ENCODE peak calls at places on chromosome 10, in seven cellular contexts. One of them, this sample, is unnamed. For H3K4me1 and H3K27me3, the result is how much of the 10 kb centered on the place peaks cover.

GRCh38 chr10:72065439-72066025 is 22.8 kb downstream of the SPOCK2 start:
- DNase-seq in breast epithelium: no peak
- DNase-seq in transverse colon: no peak
- DNase-seq in naive thymus-derived CD4-positive, alpha-beta T cell: no peak
- DNase-seq in PC-9: no peak
- DNase-seq in adrenal gland: peak
- DNase-seq in fibroblast of lung: no peak
- DNase-seq in this sample: no peak

GRCh38 chr10:58647770-58648169 is 135.1 kb downstream of the BICC1 start:
- DNase-seq in breast epithelium: no peak
- DNase-seq in transverse colon: no peak
- DNase-seq in naive thymus-derived CD4-positive, alpha-beta T cell: no peak
- DNase-seq in PC-9: no peak
- DNase-seq in adrenal gland: no peak
- DNase-seq in fibroblast of lung: no peak
- DNase-seq in this sample: no peak

GRCh38 chr10:84565881-84566280 is 237.5 kb downstream of the CCSER2 start:
- DNase-seq in breast epithelium: no peak
- DNase-seq in transverse colon: no peak
- DNase-seq in naive thymus-derived CD4-positive, alpha-beta T cell: no peak
- DNase-seq in PC-9: no peak
- DNase-seq in adrenal gland: no peak
- DNase-seq in fibroblast of lung: no peak
- DNase-seq in this sample: no peak

GRCh38 chr10:71128311-71129010 is 83.9 kb upstream of the UNC5B start:
- DNase-seq in breast epithelium: no peak
- DNase-seq in transverse colon: no peak
- DNase-seq in naive thymus-derived CD4-positive, alpha-beta T cell: no peak
- DNase-seq in PC-9: peak
- DNase-seq in adrenal gland: no peak
- DNase-seq in fibroblast of lung: no peak
- DNase-seq in this sample: no peak

GRCh38 chr10:17216217-17216900 is 11.7 kb upstream of the VIM start:
- DNase-seq in breast epithelium: no peak
- DNase-seq in transverse colon: no peak
- DNase-seq in naive thymus-derived CD4-positive, alpha-beta T cell: no peak
- DNase-seq in PC-9: peak
- DNase-seq in adrenal gland: no peak
- DNase-seq in fibroblast of lung: peak
- DNase-seq in this sample: peak

GRCh38 chr10:76946268-76946667 is 691.3 kb downstream of the KCNMA1 start:
- DNase-seq in breast epithelium: no peak
- DNase-seq in transverse colon: no peak
- DNase-seq in naive thymus-derived CD4-positive, alpha-beta T cell: no peak
- DNase-seq in PC-9: no peak
- DNase-seq in adrenal gland: no peak
- DNase-seq in fibroblast of lung: peak
- DNase-seq in this sample: no peak

GRCh38 chr10:58951750-58952149 is 224.7 kb upstream of the PHYHIPL start:
- DNase-seq in breast epithelium: no peak
- DNase-seq in transverse colon: no peak
- DNase-seq in naive thymus-derived CD4-positive, alpha-beta T cell: no peak
- DNase-seq in PC-9: no peak
- DNase-seq in adrenal gland: no peak
- DNase-seq in fibroblast of lung: no peak
- DNase-seq in this sample: no peak

GRCh38 chr10:108450280-108450679 is 1285.8 kb upstream of the SORCS1 start:
- DNase-seq in breast epithelium: no peak
- DNase-seq in transverse colon: no peak
- DNase-seq in naive thymus-derived CD4-positive, alpha-beta T cell: no peak
- DNase-seq in PC-9: no peak
- DNase-seq in adrenal gland: no peak
- DNase-seq in fibroblast of lung: no peak
- DNase-seq in this sample: no peak

GRCh38 chr10:70843776-70844489 is 28.2 kb downstream of the SGPL1 start:
- DNase-seq in breast epithelium: no peak
- DNase-seq in transverse colon: no peak
- DNase-seq in naive thymus-derived CD4-positive, alpha-beta T cell: no peak
- DNase-seq in PC-9: no peak
- DNase-seq in adrenal gland: no peak
- DNase-seq in fibroblast of lung: no peak
- DNase-seq in this sample: no peak

GRCh38 chr10:27746364-27747095 is 911 bp upstream of the MKX start:
- DNase-seq in breast epithelium: no peak
- DNase-seq in transverse colon: no peak
- DNase-seq in naive thymus-derived CD4-positive, alpha-beta T cell: no peak
- DNase-seq in PC-9: no peak
- DNase-seq in adrenal gland: no peak
- DNase-seq in fibroblast of lung: no peak
- DNase-seq in this sample: no peak

GRCh38 chr10:100727808-100728207 is 17.6 kb upstream of the PAX2 start:
- DNase-seq in breast epithelium: no peak
- DNase-seq in transverse colon: no peak
- DNase-seq in naive thymus-derived CD4-positive, alpha-beta T cell: no peak
- DNase-seq in PC-9: no peak
- DNase-seq in adrenal gland: no peak
- DNase-seq in fibroblast of lung: no peak
- DNase-seq in this sample: no peak

GRCh38 chr10:18319628-18320027 is 179.4 kb downstream of the CACNB2 start:
- DNase-seq in breast epithelium: no peak
- DNase-seq in transverse colon: no peak
- DNase-seq in naive thymus-derived CD4-positive, alpha-beta T cell: no peak
- DNase-seq in PC-9: no peak
- DNase-seq in adrenal gland: no peak
- DNase-seq in fibroblast of lung: no peak
- DNase-seq in this sample: no peak

GRCh38 chr10:118832242-118832651 is 77.5 kb upstream of the CACUL1 start:
- DNase-seq in breast epithelium: peak
- DNase-seq in transverse colon: peak
- DNase-seq in naive thymus-derived CD4-positive, alpha-beta T cell: no peak
- DNase-seq in PC-9: no peak
- DNase-seq in adrenal gland: peak
- DNase-seq in fibroblast of lung: peak
- DNase-seq in this sample: no peak

GRCh38 chr10:123346581-123346980 is 192.4 kb downstream of the BUB3 start:
- DNase-seq in breast epithelium: no peak
- DNase-seq in transverse colon: no peak
- DNase-seq in naive thymus-derived CD4-positive, alpha-beta T cell: no peak
- DNase-seq in PC-9: no peak
- DNase-seq in adrenal gland: no peak
- DNase-seq in fibroblast of lung: no peak
- DNase-seq in this sample: no peak

GRCh38 chr10:17409170-17409733 is 45.1 kb downstream of the ST8SIA6 start:
- DNase-seq in breast epithelium: no peak
- DNase-seq in transverse colon: no peak
- DNase-seq in naive thymus-derived CD4-positive, alpha-beta T cell: peak
- DNase-seq in PC-9: peak
- DNase-seq in adrenal gland: no peak
- DNase-seq in fibroblast of lung: peak
- DNase-seq in this sample: peak

GRCh38 chr10:98424308-98425254 is 9.6 kb upstream of the PYROXD2 start:
- DNase-seq in breast epithelium: no peak
- DNase-seq in transverse colon: no peak
- DNase-seq in naive thymus-derived CD4-positive, alpha-beta T cell: no peak
- DNase-seq in PC-9: no peak
- DNase-seq in adrenal gland: no peak
- DNase-seq in fibroblast of lung: no peak
- DNase-seq in this sample: no peak

GRCh38 chr10:69239816-69240434 is 19.8 kb downstream of the HKDC1 start:
- DNase-seq in breast epithelium: peak
- DNase-seq in transverse colon: no peak
- DNase-seq in naive thymus-derived CD4-positive, alpha-beta T cell: no peak
- DNase-seq in PC-9: no peak
- DNase-seq in adrenal gland: no peak
- DNase-seq in fibroblast of lung: peak
- DNase-seq in this sample: no peak

GRCh38 chr10:124172241-124172661 is 78.9 kb upstream of the CHST15 start:
- DNase-seq in breast epithelium: no peak
- DNase-seq in transverse colon: no peak
- DNase-seq in naive thymus-derived CD4-positive, alpha-beta T cell: no peak
- DNase-seq in PC-9: no peak
- DNase-seq in adrenal gland: no peak
- DNase-seq in fibroblast of lung: peak
- DNase-seq in this sample: no peak

GRCh38 chr10:76282122-76283030 is 851.0 kb downstream of the LRMDA start:
- DNase-seq in breast epithelium: no peak
- DNase-seq in transverse colon: no peak
- DNase-seq in naive thymus-derived CD4-positive, alpha-beta T cell: no peak
- DNase-seq in PC-9: no peak
- DNase-seq in adrenal gland: no peak
- DNase-seq in fibroblast of lung: peak
- DNase-seq in this sample: no peak

GRCh38 chr10:22681783-22682183 is 32.6 kb downstream of the PIP4K2A start:
- DNase-seq in breast epithelium: no peak
- DNase-seq in transverse colon: no peak
- DNase-seq in naive thymus-derived CD4-positive, alpha-beta T cell: no peak
- DNase-seq in PC-9: peak
- DNase-seq in adrenal gland: no peak
- DNase-seq in fibroblast of lung: peak
- DNase-seq in this sample: peak

GRCh38 chr10:103921248-103921647 is 3.3 kb upstream of the STN1 start:
- DNase-seq in breast epithelium: no peak
- DNase-seq in transverse colon: no peak
- DNase-seq in naive thymus-derived CD4-positive, alpha-beta T cell: no peak
- DNase-seq in PC-9: no peak
- DNase-seq in adrenal gland: no peak
- DNase-seq in fibroblast of lung: no peak
- DNase-seq in this sample: no peak
- H3K4me1 ChIP-seq in breast epithelium: under half
- H3K4me1 ChIP-seq in transverse colon: under half
- H3K4me1 ChIP-seq in naive thymus-derived CD4-positive, alpha-beta T cell: under half
- H3K4me1 ChIP-seq in PC-9: under half
- H3K4me1 ChIP-seq in adrenal gland: under half
- H3K4me1 ChIP-seq in fibroblast of lung: under half
- H3K4me1 ChIP-seq in this sample: under half

GRCh38 chr10:48796846-48797245 is 112.2 kb downstream of the WDFY4 start:
- DNase-seq in breast epithelium: no peak
- DNase-seq in transverse colon: no peak
- DNase-seq in naive thymus-derived CD4-positive, alpha-beta T cell: no peak
- DNase-seq in PC-9: no peak
- DNase-seq in adrenal gland: no peak
- DNase-seq in fibroblast of lung: no peak
- DNase-seq in this sample: no peak
- H3K27me3 ChIP-seq in breast epithelium: under half
- H3K27me3 ChIP-seq in transverse colon: under half
- H3K27me3 ChIP-seq in naive thymus-derived CD4-positive, alpha-beta T cell: under half
- H3K27me3 ChIP-seq in PC-9: under half
- H3K27me3 ChIP-seq in adrenal gland: under half
- H3K27me3 ChIP-seq in fibroblast of lung: under half
- H3K27me3 ChIP-seq in this sample: under half

GRCh38 chr10:6588082-6588481 is 8.0 kb upstream of the PRKCQ start:
- DNase-seq in breast epithelium: no peak
- DNase-seq in transverse colon: no peak
- DNase-seq in naive thymus-derived CD4-positive, alpha-beta T cell: no peak
- DNase-seq in PC-9: no peak
- DNase-seq in adrenal gland: no peak
- DNase-seq in fibroblast of lung: no peak
- DNase-seq in this sample: no peak
- H3K4me1 ChIP-seq in breast epithelium: under half
- H3K4me1 ChIP-seq in transverse colon: under half
- H3K4me1 ChIP-seq in naive thymus-derived CD4-positive, alpha-beta T cell: half or more
- H3K4me1 ChIP-seq in PC-9: under half
- H3K4me1 ChIP-seq in adrenal gland: under half
- H3K4me1 ChIP-seq in fibroblast of lung: under half
- H3K4me1 ChIP-seq in this sample: half or more

GRCh38 chr10:113449151-113449695 is 103.6 kb upstream of the HABP2 start:
- DNase-seq in breast epithelium: no peak
- DNase-seq in transverse colon: no peak
- DNase-seq in naive thymus-derived CD4-positive, alpha-beta T cell: no peak
- DNase-seq in PC-9: no peak
- DNase-seq in adrenal gland: no peak
- DNase-seq in fibroblast of lung: no peak
- DNase-seq in this sample: no peak
- H3K27me3 ChIP-seq in breast epithelium: under half
- H3K27me3 ChIP-seq in transverse colon: under half
- H3K27me3 ChIP-seq in naive thymus-derived CD4-positive, alpha-beta T cell: under half
- H3K27me3 ChIP-seq in PC-9: under half
- H3K27me3 ChIP-seq in adrenal gland: under half
- H3K27me3 ChIP-seq in fibroblast of lung: under half
- H3K27me3 ChIP-seq in this sample: under half

GRCh38 chr10:125983161-125983560 is 86.8 kb downstream of the FANK1 start:
- DNase-seq in breast epithelium: no peak
- DNase-seq in transverse colon: no peak
- DNase-seq in naive thymus-derived CD4-positive, alpha-beta T cell: no peak
- DNase-seq in PC-9: no peak
- DNase-seq in adrenal gland: no peak
- DNase-seq in fibroblast of lung: no peak
- DNase-seq in this sample: no peak

GRCh38 chr10:125982256-125982948 is 86.0 kb downstream of the FANK1 start:
- DNase-seq in breast epithelium: no peak
- DNase-seq in transverse colon: peak
- DNase-seq in naive thymus-derived CD4-positive, alpha-beta T cell: peak
- DNase-seq in PC-9: peak
- DNase-seq in adrenal gland: peak
- DNase-seq in fibroblast of lung: peak
- DNase-seq in this sample: peak

GRCh38 chr10:125980521-125980920 is 84.2 kb downstream of the FANK1 start:
- DNase-seq in breast epithelium: no peak
- DNase-seq in transverse colon: no peak
- DNase-seq in naive thymus-derived CD4-positive, alpha-beta T cell: no peak
- DNase-seq in PC-9: no peak
- DNase-seq in adrenal gland: no peak
- DNase-seq in fibroblast of lung: no peak
- DNase-seq in this sample: no peak

GRCh38 chr10:125977206-125977605 is 80.8 kb downstream of the FANK1 start:
- DNase-seq in breast epithelium: no peak
- DNase-seq in transverse colon: no peak
- DNase-seq in naive thymus-derived CD4-positive, alpha-beta T cell: no peak
- DNase-seq in PC-9: no peak
- DNase-seq in adrenal gland: no peak
- DNase-seq in fibroblast of lung: no peak
- DNase-seq in this sample: no peak

GRCh38 chr10:125979976-125980375 is 83.6 kb downstream of the FANK1 start:
- DNase-seq in breast epithelium: no peak
- DNase-seq in transverse colon: no peak
- DNase-seq in naive thymus-derived CD4-positive, alpha-beta T cell: no peak
- DNase-seq in PC-9: no peak
- DNase-seq in adrenal gland: no peak
- DNase-seq in fibroblast of lung: no peak
- DNase-seq in this sample: no peak
- H3K4me1 ChIP-seq in breast epithelium: under half
- H3K4me1 ChIP-seq in transverse colon: under half
- H3K4me1 ChIP-seq in naive thymus-derived CD4-positive, alpha-beta T cell: under half
- H3K4me1 ChIP-seq in PC-9: under half
- H3K4me1 ChIP-seq in adrenal gland: under half
- H3K4me1 ChIP-seq in fibroblast of lung: under half
- H3K4me1 ChIP-seq in this sample: under half